ENCODE peak calls at places on chromosomes 4 and X, in ten cellular contexts. One of them, this sample, is unnamed.

GRCh38 chrX:69232945-69233344 is 67.7 kb upstream of the PJA1 start:
- DNase-seq in D721Med: no peak
- DNase-seq in PC-3: no peak
- DNase-seq in WERI-Rb-1: peak
- DNase-seq in hepatocyte: no peak
- DNase-seq in AG10803: no peak
- DNase-seq in fibroblast of the aortic adventitia: no peak
- DNase-seq in GM12878: no peak
- DNase-seq in endothelial cell of umbilical vein: no peak
- DNase-seq in foreskin fibroblast: no peak
- DNase-seq in this sample: no peak

GRCh38 chrX:34884693-34885277 is 57.8 kb upstream of the FAM47B start:
- DNase-seq in fibroblast of the aortic adventitia: peak
- DNase-seq in AG10803: peak
- DNase-seq in D721Med: no peak
- DNase-seq in foreskin fibroblast: peak
- DNase-seq in PC-3: peak
- DNase-seq in WERI-Rb-1: no peak
- DNase-seq in endothelial cell of umbilical vein: peak
- DNase-seq in GM12878: no peak
- DNase-seq in hepatocyte: peak
- DNase-seq in this sample: no peak

GRCh38 chr4:39237179-39237578 is 54.9 kb downstream of the WDR19 start:
- DNase-seq in hepatocyte: peak
- DNase-seq in PC-3: no peak
- DNase-seq in D721Med: no peak
- DNase-seq in WERI-Rb-1: no peak
- DNase-seq in GM12878: no peak
- DNase-seq in foreskin fibroblast: no peak
- DNase-seq in AG10803: no peak
- DNase-seq in fibroblast of the aortic adventitia: peak
- DNase-seq in endothelial cell of umbilical vein: no peak
- DNase-seq in this sample: no peak

GRCh38 chr4:164428561-164428960 is 325.4 kb upstream of the SMIM31 start:
- DNase-seq in AG10803: no peak
- DNase-seq in endothelial cell of umbilical vein: no peak
- DNase-seq in foreskin fibroblast: no peak
- DNase-seq in GM12878: no peak
- DNase-seq in D721Med: no peak
- DNase-seq in PC-3: no peak
- DNase-seq in hepatocyte: no peak
- DNase-seq in WERI-Rb-1: no peak
- DNase-seq in fibroblast of the aortic adventitia: no peak
- DNase-seq in this sample: no peak

GRCh38 chrX:129525162-129525561 is 1.9 kb upstream of the SMARCA1 start:
- DNase-seq in D721Med: no peak
- DNase-seq in GM12878: no peak
- DNase-seq in WERI-Rb-1: no peak
- DNase-seq in fibroblast of the aortic adventitia: no peak
- DNase-seq in PC-3: peak
- DNase-seq in hepatocyte: no peak
- DNase-seq in AG10803: no peak
- DNase-seq in endothelial cell of umbilical vein: no peak
- DNase-seq in foreskin fibroblast: peak
- DNase-seq in this sample: no peak

GRCh38 chrX:11770320-11770719 is 12.3 kb downstream of the MSL3 start:
- DNase-seq in fibroblast of the aortic adventitia: peak
- DNase-seq in AG10803: peak
- DNase-seq in hepatocyte: peak
- DNase-seq in endothelial cell of umbilical vein: peak
- DNase-seq in D721Med: no peak
- DNase-seq in WERI-Rb-1: peak
- DNase-seq in foreskin fibroblast: peak
- DNase-seq in PC-3: peak
- DNase-seq in GM12878: peak
- DNase-seq in this sample: peak

GRCh38 chr4:82782626-82783025 is 16.0 kb downstream of the SCD5 start:
- DNase-seq in hepatocyte: no peak
- DNase-seq in fibroblast of the aortic adventitia: no peak
- DNase-seq in PC-3: no peak
- DNase-seq in GM12878: no peak
- DNase-seq in D721Med: no peak
- DNase-seq in endothelial cell of umbilical vein: no peak
- DNase-seq in foreskin fibroblast: no peak
- DNase-seq in AG10803: no peak
- DNase-seq in WERI-Rb-1: no peak
- DNase-seq in this sample: no peak

GRCh38 chr4:176034936-176035335 is 30.7 kb upstream of the WDR17 start:
- DNase-seq in GM12878: no peak
- DNase-seq in D721Med: no peak
- DNase-seq in AG10803: peak
- DNase-seq in endothelial cell of umbilical vein: no peak
- DNase-seq in fibroblast of the aortic adventitia: peak
- DNase-seq in hepatocyte: no peak
- DNase-seq in PC-3: no peak
- DNase-seq in WERI-Rb-1: no peak
- DNase-seq in foreskin fibroblast: peak
- DNase-seq in this sample: no peak

GRCh38 chr4:157421365-157421764 is 200.8 kb downstream of the GRIA2 start:
- DNase-seq in hepatocyte: no peak
- DNase-seq in PC-3: no peak
- DNase-seq in AG10803: no peak
- DNase-seq in foreskin fibroblast: no peak
- DNase-seq in endothelial cell of umbilical vein: peak
- DNase-seq in fibroblast of the aortic adventitia: no peak
- DNase-seq in D721Med: no peak
- DNase-seq in GM12878: no peak
- DNase-seq in WERI-Rb-1: no peak
- DNase-seq in this sample: no peak

GRCh38 chrX:38482183-38482582 is 79.2 kb upstream of the TSPAN7 start:
- DNase-seq in GM12878: no peak
- DNase-seq in WERI-Rb-1: no peak
- DNase-seq in PC-3: no peak
- DNase-seq in fibroblast of the aortic adventitia: no peak
- DNase-seq in hepatocyte: no peak
- DNase-seq in foreskin fibroblast: no peak
- DNase-seq in endothelial cell of umbilical vein: no peak
- DNase-seq in D721Med: no peak
- DNase-seq in AG10803: no peak
- DNase-seq in this sample: no peak

GRCh38 chr4:186345184-186345583 is 79.2 kb downstream of the F11 start:
- DNase-seq in hepatocyte: peak
- DNase-seq in PC-3: no peak
- DNase-seq in GM12878: no peak
- DNase-seq in D721Med: no peak
- DNase-seq in endothelial cell of umbilical vein: no peak
- DNase-seq in WERI-Rb-1: no peak
- DNase-seq in fibroblast of the aortic adventitia: no peak
- DNase-seq in AG10803: no peak
- DNase-seq in foreskin fibroblast: no peak
- DNase-seq in this sample: no peak

GRCh38 chr4:22235798-22236197 is 280.1 kb downstream of the ADGRA3 start:
- DNase-seq in PC-3: no peak
- DNase-seq in AG10803: no peak
- DNase-seq in D721Med: no peak
- DNase-seq in foreskin fibroblast: no peak
- DNase-seq in WERI-Rb-1: no peak
- DNase-seq in GM12878: no peak
- DNase-seq in fibroblast of the aortic adventitia: no peak
- DNase-seq in hepatocyte: no peak
- DNase-seq in endothelial cell of umbilical vein: no peak
- DNase-seq in this sample: no peak

GRCh38 chr4:2254665-2255500 is 7.0 kb downstream of the MXD4 start:
- DNase-seq in PC-3: no peak
- DNase-seq in GM12878: no peak
- DNase-seq in D721Med: peak
- DNase-seq in WERI-Rb-1: no peak
- DNase-seq in endothelial cell of umbilical vein: no peak
- DNase-seq in fibroblast of the aortic adventitia: no peak
- DNase-seq in foreskin fibroblast: no peak
- DNase-seq in AG10803: no peak
- DNase-seq in hepatocyte: peak
- DNase-seq in this sample: no peak

GRCh38 chr4:73448448-73449203 is 12.6 kb downstream of the AFP start:
- DNase-seq in D721Med: no peak
- DNase-seq in endothelial cell of umbilical vein: no peak
- DNase-seq in hepatocyte: no peak
- DNase-seq in fibroblast of the aortic adventitia: no peak
- DNase-seq in foreskin fibroblast: no peak
- DNase-seq in AG10803: no peak
- DNase-seq in PC-3: no peak
- DNase-seq in GM12878: no peak
- DNase-seq in WERI-Rb-1: no peak
- DNase-seq in this sample: no peak

GRCh38 chr4:134708026-134708425 is 506.4 kb upstream of the PABPC4L start:
- DNase-seq in WERI-Rb-1: no peak
- DNase-seq in PC-3: no peak
- DNase-seq in AG10803: no peak
- DNase-seq in D721Med: no peak
- DNase-seq in fibroblast of the aortic adventitia: no peak
- DNase-seq in foreskin fibroblast: no peak
- DNase-seq in hepatocyte: no peak
- DNase-seq in endothelial cell of umbilical vein: no peak
- DNase-seq in GM12878: no peak
- DNase-seq in this sample: no peak

GRCh38 chrX:73812256-73812655 is 249.3 kb downstream of the CHIC1 start:
- DNase-seq in PC-3: no peak
- DNase-seq in hepatocyte: no peak
- DNase-seq in WERI-Rb-1: no peak
- DNase-seq in D721Med: no peak
- DNase-seq in fibroblast of the aortic adventitia: no peak
- DNase-seq in AG10803: peak
- DNase-seq in endothelial cell of umbilical vein: no peak
- DNase-seq in GM12878: no peak
- DNase-seq in foreskin fibroblast: peak
- DNase-seq in this sample: no peak

GRCh38 chrX:150504399-150505186 is 63.8 kb upstream of the MTM1 start:
- DNase-seq in AG10803: peak
- DNase-seq in GM12878: no peak
- DNase-seq in fibroblast of the aortic adventitia: peak
- DNase-seq in foreskin fibroblast: peak
- DNase-seq in D721Med: no peak
- DNase-seq in hepatocyte: no peak
- DNase-seq in PC-3: peak
- DNase-seq in WERI-Rb-1: peak
- DNase-seq in endothelial cell of umbilical vein: peak
- DNase-seq in this sample: no peak

GRCh38 chrX:43813898-43814297 is 68.4 kb downstream of the MAOB start:
- DNase-seq in D721Med: no peak
- DNase-seq in hepatocyte: no peak
- DNase-seq in AG10803: no peak
- DNase-seq in fibroblast of the aortic adventitia: peak
- DNase-seq in GM12878: no peak
- DNase-seq in PC-3: peak
- DNase-seq in foreskin fibroblast: peak
- DNase-seq in endothelial cell of umbilical vein: no peak
- DNase-seq in WERI-Rb-1: peak
- DNase-seq in this sample: peak
- TF ChIP-seq CTCF in D721Med: no peak
- TF ChIP-seq CTCF in hepatocyte: no peak
- TF ChIP-seq CTCF in AG10803: no peak
- TF ChIP-seq CTCF in fibroblast of the aortic adventitia: no peak
- TF ChIP-seq CTCF in GM12878: no peak
- TF ChIP-seq CTCF in PC-3: peak
- TF ChIP-seq CTCF in foreskin fibroblast: no peak
- TF ChIP-seq CTCF in endothelial cell of umbilical vein: no peak
- TF ChIP-seq CTCF in WERI-Rb-1: peak
- TF ChIP-seq CTCF in this sample: no peak

DNA sequence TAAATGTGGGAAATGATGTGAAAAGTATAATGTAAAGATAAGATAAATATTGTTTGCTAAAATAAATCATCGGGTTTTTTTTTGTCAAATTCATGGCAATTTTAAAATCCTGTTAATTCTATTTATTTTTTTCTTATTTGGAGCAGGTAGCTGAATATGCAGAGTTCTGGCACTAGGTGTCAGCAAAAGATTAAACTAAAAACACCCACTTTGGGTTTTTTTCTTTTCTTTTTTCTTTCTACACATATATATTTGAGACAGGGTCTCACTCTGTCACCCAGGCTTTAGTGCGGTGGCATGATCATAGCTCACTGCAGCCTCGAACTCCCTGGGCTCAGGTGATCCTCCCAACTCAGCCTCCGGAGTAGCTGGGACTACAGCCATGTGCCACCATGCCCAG is 6.9 kb upstream of the RAP2C start:
- DNase-seq in foreskin fibroblast: peak
- DNase-seq in fibroblast of the aortic adventitia: peak
- DNase-seq in PC-3: peak
- DNase-seq in endothelial cell of umbilical vein: no peak
- DNase-seq in AG10803: peak
- DNase-seq in WERI-Rb-1: no peak
- DNase-seq in GM12878: no peak
- DNase-seq in D721Med: no peak
- DNase-seq in hepatocyte: no peak
- DNase-seq in this sample: no peak
- TF ChIP-seq CTCF in foreskin fibroblast: no peak
- TF ChIP-seq CTCF in fibroblast of the aortic adventitia: peak
- TF ChIP-seq CTCF in PC-3: peak
- TF ChIP-seq CTCF in endothelial cell of umbilical vein: no peak
- TF ChIP-seq CTCF in AG10803: peak
- TF ChIP-seq CTCF in WERI-Rb-1: no peak
- TF ChIP-seq CTCF in GM12878: peak
- TF ChIP-seq CTCF in D721Med: peak
- TF ChIP-seq CTCF in hepatocyte: peak
- TF ChIP-seq CTCF in this sample: peak

GRCh38 chr4:59094505-59094904 is 1984.3 kb upstream of the IGFBP7 start:
- DNase-seq in GM12878: no peak
- DNase-seq in PC-3: peak
- DNase-seq in hepatocyte: no peak
- DNase-seq in D721Med: no peak
- DNase-seq in fibroblast of the aortic adventitia: no peak
- DNase-seq in endothelial cell of umbilical vein: no peak
- DNase-seq in WERI-Rb-1: no peak
- DNase-seq in AG10803: no peak
- DNase-seq in foreskin fibroblast: no peak
- DNase-seq in this sample: no peak
- TF ChIP-seq CTCF in GM12878: no peak
- TF ChIP-seq CTCF in PC-3: peak
- TF ChIP-seq CTCF in hepatocyte: no peak
- TF ChIP-seq CTCF in D721Med: no peak
- TF ChIP-seq CTCF in fibroblast of the aortic adventitia: no peak
- TF ChIP-seq CTCF in endothelial cell of umbilical vein: no peak
- TF ChIP-seq CTCF in WERI-Rb-1: peak
- TF ChIP-seq CTCF in AG10803: no peak
- TF ChIP-seq CTCF in foreskin fibroblast: no peak
- TF ChIP-seq CTCF in this sample: no peak

GRCh38 chrX:101260435-101260834 is 30.7 kb downstream of the TAF7L start:
- DNase-seq in AG10803: peak
- DNase-seq in PC-3: peak
- DNase-seq in D721Med: no peak
- DNase-seq in hepatocyte: peak
- DNase-seq in fibroblast of the aortic adventitia: peak
- DNase-seq in endothelial cell of umbilical vein: peak
- DNase-seq in GM12878: no peak
- DNase-seq in foreskin fibroblast: peak
- DNase-seq in WERI-Rb-1: peak
- DNase-seq in this sample: no peak
- TF ChIP-seq CTCF in AG10803: peak
- TF ChIP-seq CTCF in PC-3: peak
- TF ChIP-seq CTCF in D721Med: peak
- TF ChIP-seq CTCF in hepatocyte: peak
- TF ChIP-seq CTCF in fibroblast of the aortic adventitia: peak
- TF ChIP-seq CTCF in endothelial cell of umbilical vein: peak
- TF ChIP-seq CTCF in GM12878: no peak
- TF ChIP-seq CTCF in foreskin fibroblast: peak
- TF ChIP-seq CTCF in WERI-Rb-1: peak
- TF ChIP-seq CTCF in this sample: no peak